ENCODE peak calls at places on chromosome 2, in four cellular contexts. E is BJ, D is breast epithelium, F is choroid plexus epithelial cell. M is an unnamed sample.

GRCh38 chr2:188291142-188291616 is 495 bp upstream of the GULP1 start:
- DNase-seq in E (no peak), D (no peak), F (peak), M (peak)

GRCh38 chr2:219335373-219335786 is 2.8 kb upstream of the RESP18 start:
- DNase-seq in E (no peak), D (no peak), F (peak), M (no peak)

GRCh38 chr2:39778775-39779751 is at the start of gene THUMPD2:
- DNase-seq in E (no peak), D (peak), F (peak), M (peak)

GRCh38 chr2:34105015-34105767 is 506.1 kb upstream of the FAM98A start:
- DNase-seq in E (peak), D (no peak), F (peak), M (peak)

GRCh38 chr2:235616846-235617245 is 123.0 kb downstream of the AGAP1 start:
- DNase-seq in E (no peak), D (no peak), F (peak), M (no peak)

GRCh38 chr2:239108459-239108858 is 260.6 kb downstream of the TWIST2 start:
- DNase-seq in E (no peak), D (no peak), F (peak), M (no peak)

GRCh38 chr2:120959426-120959825 is 223.8 kb downstream of the GLI2 start:
- DNase-seq in E (no peak), D (peak), F (no peak), M (peak)

GRCh38 chr2:192487636-192488035 is 292.9 kb upstream of the TMEFF2 start:
- DNase-seq in E (no peak), D (no peak), F (no peak), M (no peak)

GRCh38 chr2:164560181-164560792 is 61.0 kb downstream of the GRB14 start:
- DNase-seq in E (no peak), D (no peak), F (peak), M (peak)

GRCh38 chr2:113276906-113277425 is 1.8 kb downstream of the PAX8 start:
- DNase-seq in E (no peak), D (no peak), F (no peak), M (no peak)

GRCh38 chr2:112995346-112995920 is 9.8 kb upstream of the IL36A start:
- DNase-seq in E (no peak), D (no peak), F (no peak), M (no peak)

GRCh38 chr2:38797276-38797675 is 19.3 kb downstream of the GEMIN6 start:
- DNase-seq in E (no peak), D (no peak), F (no peak), M (peak)

GRCh38 chr2:160033732-160034392 is 28.6 kb downstream of the PLA2R1 start:
- DNase-seq in E (peak), D (no peak), F (peak), M (peak)

GRCh38 chr2:102226171-102226570 is 39.3 kb downstream of the IL1RL2 start:
- DNase-seq in E (no peak), D (no peak), F (no peak), M (no peak)

GRCh38 chr2:19835818-19836281 is 65.9 kb downstream of the TTC32 start:
- DNase-seq in E (no peak), D (no peak), F (no peak), M (no peak)

GRCh38 chr2:192051533-192051932 is 143.2 kb downstream of the TMEFF2 start:
- DNase-seq in E (no peak), D (no peak), F (no peak), M (no peak)

GRCh38 chr2:80459028-80459427 is 154.5 kb upstream of the LRRTM1 start:
- DNase-seq in E (no peak), D (no peak), F (no peak), M (no peak)

GRCh38 chr2:15703365-15703869 is 111.7 kb downstream of the DDX1 start:
- DNase-seq in E (no peak), D (no peak), F (no peak), M (no peak)

GRCh38 chr2:96143231-96143847 is 1.9 kb downstream of the DUSP2 start:
- DNase-seq in E (no peak), D (no peak), F (no peak), M (no peak)
- H3K4me3 ChIP-seq in E (no peak), D (peak), F (peak), M (no peak)

DNA sequence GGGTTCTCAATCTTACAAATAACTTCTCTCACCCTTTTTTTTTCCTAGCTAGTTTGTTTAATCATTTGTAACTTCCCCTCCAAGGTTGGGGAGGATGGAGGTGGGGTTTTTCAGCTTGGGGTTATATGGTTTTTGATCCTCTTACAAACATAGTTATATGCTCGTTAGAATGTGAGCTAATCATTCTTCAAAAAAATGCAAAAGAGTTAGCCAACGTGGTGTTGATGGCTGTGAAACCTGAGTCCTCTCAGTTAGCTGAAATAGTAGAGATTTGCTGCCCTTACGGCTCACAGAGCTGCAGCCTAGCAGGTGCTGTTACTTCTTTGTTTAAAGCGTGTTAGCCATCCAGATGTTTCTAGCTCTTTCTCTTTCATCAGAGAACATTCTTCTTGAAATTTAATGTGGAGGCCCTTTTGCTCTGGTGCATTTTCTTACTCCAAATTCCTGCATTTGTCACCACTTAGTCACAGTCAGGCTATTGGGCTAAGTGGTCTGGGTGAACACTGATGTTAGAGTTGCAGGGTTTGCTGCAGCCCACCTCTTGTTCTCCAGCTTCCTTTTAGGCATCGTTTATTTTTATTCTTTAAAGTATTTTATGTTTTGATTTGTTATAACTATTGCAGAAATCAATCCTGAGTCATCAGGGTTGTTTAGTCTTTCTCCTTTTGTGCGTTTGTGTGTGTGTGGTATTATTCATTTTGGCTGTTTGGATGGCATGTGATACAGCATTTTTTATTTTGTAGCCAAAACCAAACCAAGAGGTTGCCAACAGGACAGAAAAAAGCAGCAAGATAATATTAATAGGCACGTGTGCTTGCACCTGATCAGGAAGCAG is 41.1 kb downstream of the LIMS1 start:
- DNase-seq in E (peak), D (no peak), F (peak), M (peak)
- H3K4me3 ChIP-seq in E (no peak), D (no peak), F (no peak), M (no peak)

DNA sequence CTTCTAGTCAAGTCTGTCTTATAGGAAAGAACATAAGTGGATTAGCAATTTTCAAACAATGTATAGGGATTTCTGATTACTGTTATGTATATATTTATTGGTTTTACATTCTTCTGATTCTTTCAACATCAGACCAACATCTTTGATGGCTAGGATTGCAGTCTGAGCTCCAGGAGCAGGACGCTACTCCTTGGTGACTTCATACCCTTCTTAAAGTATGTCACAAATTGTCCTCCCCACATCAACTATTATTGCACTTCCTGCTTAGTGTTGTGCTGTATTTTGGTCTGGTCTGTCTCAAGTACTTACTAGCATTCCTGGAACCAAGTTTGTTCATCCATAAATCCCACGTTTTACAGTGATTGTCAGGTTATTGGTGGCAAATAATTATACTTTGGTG is 49.0 kb downstream of the MAP2 start:
- DNase-seq in E (no peak), D (no peak), F (peak), M (no peak)
- H3K4me3 ChIP-seq in E (no peak), D (no peak), F (no peak), M (no peak)

DNA sequence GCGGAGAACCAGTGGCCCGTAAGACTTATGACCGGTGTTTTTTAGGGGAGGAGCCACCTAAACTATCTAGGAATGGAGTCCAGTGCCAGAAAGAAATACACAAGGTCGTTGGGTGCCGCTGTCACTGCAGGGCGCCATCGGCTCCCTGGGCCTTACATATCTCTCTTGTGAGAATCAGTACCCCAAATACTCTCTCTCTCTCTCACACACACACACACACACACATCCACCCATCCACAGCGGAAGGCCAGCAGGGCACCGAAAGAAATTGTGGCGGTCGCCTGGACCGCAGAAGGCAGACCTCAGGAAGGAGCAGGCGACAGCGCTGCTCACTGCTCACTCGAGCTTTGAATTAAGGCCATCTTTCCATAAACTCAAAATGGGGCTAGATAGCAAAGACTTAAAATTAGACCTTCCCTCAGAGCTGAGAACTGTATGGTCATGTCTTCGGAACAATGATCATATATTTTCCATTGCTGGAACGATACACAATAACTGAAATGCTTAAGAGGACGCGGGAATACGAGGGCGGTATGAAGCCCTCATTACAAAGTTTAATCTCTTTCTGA is 10.3 kb downstream of the NR4A2 start:
- DNase-seq in E (no peak), D (no peak), F (no peak), M (no peak)
- H3K4me3 ChIP-seq in E (no peak), D (peak), F (no peak), M (no peak)

GRCh38 chr2:99806758-99807157 is 316.9 kb upstream of the REV1 start:
- DNase-seq in E (no peak), D (no peak), F (peak), M (peak)

GRCh38 chr2:99803846-99804245 is 314.0 kb upstream of the REV1 start:
- DNase-seq in E (peak), D (no peak), F (no peak), M (no peak)

GRCh38 chr2:99801304-99801909 is 311.6 kb upstream of the REV1 start:
- DNase-seq in E (no peak), D (no peak), F (no peak), M (no peak)

GRCh38 chr2:99802730-99803129 is 312.9 kb upstream of the REV1 start:
- DNase-seq in E (no peak), D (no peak), F (no peak), M (no peak)

GRCh38 chr2:99804969-99805368 is 315.2 kb upstream of the REV1 start:
- DNase-seq in E (no peak), D (no peak), F (no peak), M (no peak)
- H3K4me3 ChIP-seq in E (no peak), D (no peak), F (no peak), M (no peak)

GRCh38 chr2:169716229-169716886 is 17.3 kb upstream of the KLHL23 start:
- DNase-seq in E (peak), D (no peak), F (peak), M (peak)
- H3K4me3 ChIP-seq in E (no peak), D (no peak), F (no peak), M (no peak)

GRCh38 chr2:176093145-176093888 is 796 bp downstream of the HOXD13 start:
- DNase-seq in E (no peak), D (no peak), F (no peak), M (no peak)
- H3K4me3 ChIP-seq in E (peak), D (peak), F (no peak), M (no peak)

GRCh38 chr2:74550231-74550630 is 3.5 kb downstream of the LOXL3 start:
- DNase-seq in E (no peak), D (no peak), F (no peak), M (no peak)

GRCh38 chr2:74551942-74552913 is 1.5 kb downstream of the LOXL3 start:
- DNase-seq in E (no peak), D (no peak), F (no peak), M (no peak)

GRCh38 chr2:74549685-74549971 is 4.1 kb downstream of the LOXL3 start:
- DNase-seq in E (no peak), D (no peak), F (no peak), M (no peak)

GRCh38 chr2:74552914-74553811 is 579 bp downstream of the LOXL3 start:
- DNase-seq in E (no peak), D (no peak), F (no peak), M (no peak)

GRCh38 chr2:74551530-74551929 is 2.2 kb downstream of the LOXL3 start:
- DNase-seq in E (no peak), D (no peak), F (no peak), M (no peak)
- H3K4me3 ChIP-seq in E (no peak), D (no peak), F (no peak), M (no peak)